ENCODE peak calls at places on chromosomes 16 and 17, in ten cellular contexts. L is psoas muscle; K is brain microvascular endothelial cell; C is cardiac muscle cell; M is CD4-positive, alpha-beta T cell; D is left lung; V is MCF 10A; A is gastrocnemius medialis; E is lung; Q is sigmoid colon. U is an unnamed sample.

GRCh38 chr17:43410557-43411368 is 12.0 kb downstream of the ARL4D start:
- DNase-seq in E (no peak), A (no peak), L (no peak), C (no peak), Q (no peak), D (no peak), V (peak), M (no peak), K (no peak), U (no peak)

GRCh38 chr17:74680941-74681340 is 31.8 kb downstream of the CD300LF start:
- DNase-seq in K (no peak), A (no peak), C (no peak), D (no peak), E (no peak), V (no peak), L (no peak), Q (no peak), M (no peak), U (no peak)

GRCh38 chr17:35052240-35052608 is 11.3 kb downstream of the RFFL start:
- DNase-seq in D (no peak), C (no peak), K (peak), Q (no peak), M (no peak), V (no peak), A (no peak), E (no peak), L (no peak), U (no peak)

GRCh38 chr16:14576069-14576468 is 54.0 kb downstream of the PARN start:
- DNase-seq in D (no peak), K (no peak), L (no peak), E (no peak), Q (no peak), A (no peak), C (no peak), M (no peak), V (no peak), U (no peak)

GRCh38 chr17:19755821-19756510 is 7.9 kb upstream of the ALDH3A1 start:
- DNase-seq in E (no peak), A (no peak), K (no peak), M (no peak), D (no peak), V (no peak), Q (no peak), L (peak), C (no peak), U (peak)

GRCh38 chr16:31181102-31181830 is 1.3 kb downstream of the FUS start:
- DNase-seq in K (no peak), A (no peak), E (peak), M (no peak), V (peak), C (peak), D (peak), Q (peak), L (peak), U (no peak)

GRCh38 chr16:3998793-3999478 is 117.3 kb downstream of the ADCY9 start:
- DNase-seq in M (no peak), D (no peak), K (peak), V (no peak), E (no peak), L (peak), Q (no peak), A (no peak), C (peak), U (no peak)

GRCh38 chr16:55703003-55704001 is 47.5 kb downstream of the SLC6A2 start:
- DNase-seq in V (peak), Q (no peak), E (no peak), M (no peak), K (peak), C (peak), A (no peak), D (no peak), L (no peak), U (peak)

GRCh38 chr17:50459756-50460155 is 8.9 kb downstream of the CHAD start:
- DNase-seq in D (no peak), V (no peak), E (no peak), K (no peak), M (no peak), L (no peak), A (no peak), Q (peak), C (no peak), U (peak)

GRCh38 chr17:72244494-72244893 is 123.7 kb downstream of the SOX9 start:
- DNase-seq in K (peak), Q (no peak), C (peak), V (peak), L (no peak), E (no peak), M (no peak), A (no peak), D (no peak), U (no peak)

GRCh38 chr17:29074488-29074887 is 31.5 kb downstream of the PIPOX start:
- DNase-seq in A (no peak), L (no peak), K (no peak), M (no peak), Q (no peak), E (no peak), C (no peak), V (no peak), D (no peak), U (no peak)

GRCh38 chr17:35116845-35117244 is 2.8 kb downstream of the RAD51D start:
- DNase-seq in E (no peak), A (no peak), C (no peak), D (no peak), V (no peak), K (no peak), Q (no peak), L (no peak), M (no peak), U (no peak)

GRCh38 chr16:102060-102855 is 24.2 kb downstream of the MPG start:
- DNase-seq in A (peak), L (peak), D (no peak), Q (peak), M (no peak), C (peak), V (no peak), E (no peak), K (peak), U (no peak)

GRCh38 chr16:85984947-85985451 is 86.0 kb downstream of the IRF8 start:
- DNase-seq in D (no peak), E (no peak), K (no peak), C (no peak), Q (peak), L (no peak), M (no peak), A (no peak), V (no peak), U (no peak)

GRCh38 chr17:79691931-79692330 is 38.8 kb upstream of the ENPP7 start:
- DNase-seq in C (peak), A (no peak), L (no peak), V (no peak), K (no peak), D (no peak), E (no peak), Q (no peak), M (no peak), U (no peak)

GRCh38 chr16:86248325-86248905 is 261.9 kb upstream of the FOXF1 start:
- DNase-seq in C (no peak), M (no peak), V (no peak), A (no peak), K (no peak), D (no peak), E (no peak), L (no peak), Q (no peak), U (no peak)

GRCh38 chr17:36653374-36653773 is 52.0 kb downstream of the MRM1 start:
- DNase-seq in A (no peak), Q (no peak), K (no peak), E (no peak), V (no peak), M (no peak), D (no peak), C (no peak), L (no peak), U (no peak)

GRCh38 chr17:48578616-48579560 is 738 bp upstream of the HOXB4 start:
- DNase-seq in L (no peak), C (no peak), D (no peak), A (no peak), E (no peak), V (no peak), K (no peak), Q (no peak), M (no peak), U (no peak)

GRCh38 chr17:61582593-61582992 is 8.4 kb downstream of the NACA2 start:
- DNase-seq in K (no peak), L (no peak), M (no peak), D (no peak), C (no peak), V (no peak), A (no peak), Q (no peak), E (no peak), U (no peak)

GRCh38 chr17:61583660-61584264 is 7.3 kb downstream of the NACA2 start:
- DNase-seq in L (no peak), K (no peak), A (no peak), C (no peak), M (no peak), V (no peak), D (no peak), E (no peak), Q (no peak), U (no peak)

GRCh38 chr17:61581611-61582349 is 9.2 kb downstream of the NACA2 start:
- DNase-seq in D (no peak), Q (no peak), E (no peak), C (no peak), A (no peak), V (no peak), M (no peak), K (no peak), L (no peak), U (no peak)

GRCh38 chr17:61584266-61584665 is 6.8 kb downstream of the NACA2 start:
- DNase-seq in V (no peak), E (no peak), M (no peak), D (no peak), K (no peak), Q (no peak), L (no peak), C (no peak), A (no peak), U (no peak)

DNA sequence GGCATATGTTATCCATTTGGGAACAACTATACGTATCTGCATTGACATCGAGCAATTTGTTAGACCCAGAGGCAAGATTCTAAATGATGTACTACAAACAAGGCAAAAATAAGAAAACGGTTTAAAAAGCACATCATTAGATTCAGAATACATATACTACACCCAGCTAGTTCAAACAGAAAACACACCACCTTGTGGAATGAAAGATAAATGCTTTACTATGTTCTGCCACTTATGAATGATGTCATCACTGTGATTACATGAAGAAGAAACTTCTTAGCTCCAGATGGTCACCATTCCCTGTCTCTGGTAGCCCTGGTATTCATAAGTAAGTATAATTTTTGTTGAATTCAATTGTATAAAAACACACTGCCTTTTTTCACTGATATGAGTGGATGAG is 7.8 kb downstream of the NACA2 start:
- DNase-seq in E (no peak), V (peak), Q (no peak), M (no peak), L (no peak), C (peak), K (peak), D (no peak), A (no peak), U (peak)
- TF ChIP-seq CTCF in E (no peak), V (no peak), Q (no peak), M (no peak), L (no peak), C (peak), K (peak), D (no peak), A (no peak), U (peak)

GRCh38 chr17:16285646-16286008 is 67.6 kb downstream of the CENPV start:
- DNase-seq in D (no peak), Q (no peak), K (no peak), C (no peak), E (no peak), L (no peak), A (no peak), V (no peak), M (no peak), U (no peak)
- TF ChIP-seq CTCF in D (no peak), Q (no peak), K (peak), C (peak), E (no peak), L (peak), A (peak), V (no peak), M (peak), U (peak)

DNA sequence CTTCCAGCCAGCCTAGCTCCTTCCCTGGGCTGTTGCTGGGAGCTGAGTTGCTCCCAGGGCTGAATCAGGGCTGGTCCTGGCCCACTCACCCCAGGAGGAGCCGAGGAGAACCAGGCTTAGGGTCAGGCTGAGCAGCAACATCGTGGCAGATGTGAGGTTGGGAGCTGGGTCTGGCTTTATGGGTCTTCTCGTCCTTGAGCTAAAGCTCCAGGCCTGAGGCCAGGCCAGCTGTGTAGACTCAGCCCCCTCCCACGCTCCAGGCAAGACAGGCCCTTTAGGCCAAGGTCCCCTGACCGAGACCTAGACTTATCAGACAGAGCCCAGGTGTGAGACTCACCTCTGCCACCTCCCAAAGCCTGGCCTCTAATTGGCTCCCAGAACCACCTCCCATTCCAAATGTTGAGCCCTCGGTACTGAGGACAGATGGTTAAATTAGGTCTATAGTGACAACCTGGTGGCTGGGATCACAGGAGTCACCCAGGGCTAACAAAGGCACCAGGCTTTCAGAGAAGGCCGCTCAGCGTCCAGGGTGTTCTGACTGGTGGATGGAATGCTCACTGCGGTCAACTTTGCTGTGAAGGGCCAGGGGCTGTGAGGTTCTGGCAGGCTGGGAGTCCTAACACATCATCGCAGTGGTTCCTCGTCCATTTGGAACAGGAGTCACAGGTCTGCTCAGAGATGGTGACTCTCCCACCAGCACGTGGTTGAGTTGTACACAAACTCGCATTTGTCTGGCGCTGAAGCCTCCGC is at the start of gene CTRL:
- DNase-seq in A (no peak), C (no peak), E (no peak), Q (no peak), V (no peak), K (no peak), M (no peak), D (no peak), L (peak), U (no peak)
- TF ChIP-seq CTCF in A (no peak), C (no peak), E (no peak), Q (no peak), V (no peak), K (peak), M (no peak), D (no peak), L (peak), U (no peak)

GRCh38 chr17:76382305-76382802 is 2.1 kb upstream of the SPHK1 start:
- DNase-seq in E (no peak), Q (no peak), M (no peak), C (peak), K (no peak), V (no peak), D (peak), L (no peak), A (no peak), U (no peak)

GRCh38 chr17:76384222-76384986 is at the start of gene SPHK1:
- DNase-seq in C (peak), A (no peak), K (peak), V (peak), E (peak), D (peak), M (peak), L (peak), Q (peak), U (peak)

GRCh38 chr17:76384987-76385891 is 830 bp downstream of the SPHK1 start:
- DNase-seq in M (no peak), L (peak), K (peak), D (peak), Q (peak), A (no peak), V (peak), E (no peak), C (peak), U (no peak)

GRCh38 chr17:76382803-76383644 is 1.4 kb upstream of the SPHK1 start:
- DNase-seq in A (no peak), K (peak), D (peak), C (peak), E (peak), V (peak), L (no peak), Q (no peak), M (peak), U (peak)

GRCh38 chr17:76383645-76384221 is 676 bp upstream of the SPHK1 start:
- DNase-seq in L (peak), C (peak), M (peak), E (no peak), D (peak), V (peak), Q (no peak), K (peak), A (no peak), U (peak)
- TF ChIP-seq CTCF in L (peak), C (peak), M (no peak), E (no peak), D (no peak), V (peak), Q (no peak), K (peak), A (peak), U (peak)

DNA sequence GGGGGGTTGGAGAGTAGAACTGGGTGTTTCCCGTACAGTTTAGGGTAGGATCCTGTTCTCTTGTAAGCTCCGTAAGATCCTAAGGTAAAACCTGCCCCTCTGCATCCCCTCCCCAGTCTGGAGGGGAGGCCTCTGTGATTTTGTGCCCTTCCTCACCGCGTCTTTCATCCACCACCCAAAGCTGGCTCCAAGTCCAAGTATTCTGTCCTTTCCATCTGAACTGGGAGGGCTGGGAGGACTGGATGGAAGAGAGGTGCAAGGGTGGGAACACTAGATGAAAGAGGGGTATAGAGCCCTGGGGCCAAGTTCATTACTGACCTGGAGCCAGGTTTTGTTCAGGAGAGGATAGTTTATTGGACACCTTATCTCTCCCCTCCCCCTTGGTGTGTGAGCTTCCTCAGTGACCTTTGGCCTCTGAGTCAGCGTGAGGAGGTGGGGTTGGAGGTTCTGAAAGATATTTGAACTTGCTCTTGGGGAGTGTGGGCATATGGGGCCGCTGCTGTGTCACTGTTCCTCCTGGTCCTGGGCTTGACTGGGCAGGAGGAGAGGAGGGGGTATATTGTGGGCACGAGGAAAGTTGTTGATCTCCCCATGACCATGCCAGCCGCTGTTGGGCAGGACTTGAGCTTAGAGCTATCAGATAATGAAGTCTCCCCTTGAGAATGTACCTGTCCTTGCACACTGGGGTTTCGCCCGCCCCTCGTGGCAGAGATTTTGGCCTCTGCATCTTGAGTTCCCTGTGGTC is 1.6 kb downstream of the LASP1 start:
- DNase-seq in A (no peak), V (peak), Q (peak), D (peak), M (peak), K (peak), E (peak), C (peak), L (peak), U (peak)
- TF ChIP-seq CTCF in A (no peak), V (no peak), Q (no peak), D (no peak), M (no peak), K (peak), E (no peak), C (peak), L (no peak), U (peak)

DNA sequence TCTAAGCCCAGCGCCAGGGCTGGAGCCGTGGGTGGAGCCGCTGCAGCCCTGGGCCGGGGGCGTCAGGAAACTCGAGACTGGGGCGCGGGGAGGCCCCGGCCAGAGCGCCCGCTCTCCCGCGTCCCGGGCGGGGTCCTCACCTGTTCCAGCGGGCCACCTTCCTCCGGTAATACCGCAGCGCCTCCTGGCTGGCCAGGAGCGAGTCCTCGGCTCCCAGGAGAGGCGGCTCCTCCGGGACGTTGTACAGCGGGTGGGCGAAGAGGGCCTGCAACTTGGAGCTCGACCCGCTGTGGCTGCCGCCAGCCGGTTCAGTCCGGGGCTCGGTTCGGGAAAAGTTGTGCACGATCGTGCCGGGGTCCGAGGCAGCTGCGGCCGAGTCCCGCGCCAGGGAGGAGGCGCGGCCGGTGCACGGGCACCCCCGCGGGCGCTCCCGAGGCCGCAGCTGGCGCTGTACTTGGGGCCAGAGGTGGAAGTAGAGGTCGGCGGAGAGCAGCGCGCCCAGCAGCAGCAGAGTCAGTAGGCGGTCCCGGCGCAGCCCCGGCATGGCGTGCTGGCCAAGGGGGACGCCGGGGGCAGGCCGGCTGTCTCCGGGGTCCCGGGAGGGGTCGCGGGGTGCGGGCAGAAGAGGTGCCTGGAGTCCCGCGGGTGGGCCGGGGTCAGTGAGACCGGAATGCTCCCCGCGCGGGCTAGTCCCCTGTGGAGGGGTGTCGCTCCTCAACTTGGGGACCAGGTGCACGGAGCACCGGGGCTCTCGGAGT is 865 bp downstream of the FAM20A start:
- DNase-seq in M (no peak), V (no peak), D (peak), C (no peak), K (no peak), E (peak), A (no peak), L (peak), Q (no peak), U (no peak)
- TF ChIP-seq CTCF in M (no peak), V (no peak), D (peak), C (peak), K (peak), E (no peak), A (no peak), L (no peak), Q (no peak), U (peak)

GRCh38 chr16:25374556-25374955 is 116.9 kb upstream of the ZKSCAN2 start:
- DNase-seq in A (no peak), D (no peak), K (no peak), E (no peak), V (no peak), C (no peak), L (no peak), M (no peak), Q (no peak), U (no peak)

GRCh38 chr16:25371342-25371741 is 113.7 kb upstream of the ZKSCAN2 start:
- DNase-seq in E (no peak), M (no peak), L (no peak), D (no peak), K (no peak), V (no peak), A (no peak), Q (no peak), C (no peak), U (no peak)

GRCh38 chr16:25367773-25368172 is 110.1 kb upstream of the ZKSCAN2 start:
- DNase-seq in C (no peak), D (no peak), Q (no peak), M (no peak), A (no peak), K (no peak), V (no peak), L (no peak), E (no peak), U (no peak)

GRCh38 chr16:25372716-25373115 is 115.1 kb upstream of the ZKSCAN2 start:
- DNase-seq in C (no peak), K (no peak), D (no peak), Q (no peak), L (no peak), A (no peak), V (no peak), E (no peak), M (no peak), U (no peak)
- TF ChIP-seq CTCF in C (no peak), K (no peak), D (no peak), Q (no peak), L (no peak), A (no peak), V (no peak), E (no peak), M (no peak), U (no peak)